ENCODE peak calls at places on chromosomes 3 and 15, in nine cellular contexts. One of them, this sample, is unnamed.

GRCh38 chr15:100653608-100654007 is 51.2 kb downstream of the ASB7 start:
- DNase-seq in EL: no peak
- DNase-seq in amygdala: no peak
- DNase-seq in HuH-7: no peak
- DNase-seq in GM12891: no peak
- DNase-seq in brain microvascular endothelial cell: no peak
- DNase-seq in astrocyte: no peak
- DNase-seq in ELR: no peak
- DNase-seq in amniotic epithelial cell: no peak
- DNase-seq in this sample: no peak

GRCh38 chr3:150147776-150148175 is 177.1 kb upstream of the PFN2 start:
- DNase-seq in GM12891: no peak
- DNase-seq in astrocyte: peak; percentile 69
- DNase-seq in ELR: peak; percentile 87
- DNase-seq in HuH-7: no peak
- DNase-seq in amniotic epithelial cell: peak; percentile 71
- DNase-seq in brain microvascular endothelial cell: peak; percentile 78
- DNase-seq in EL: peak; percentile 55
- DNase-seq in amygdala: no peak
- DNase-seq in this sample: no peak

GRCh38 chr3:138833908-138834358 is 795 bp downstream of the PIK3CB start:
- DNase-seq in brain microvascular endothelial cell: peak; percentile 16
- DNase-seq in ELR: no peak
- DNase-seq in EL: peak; percentile 32
- DNase-seq in amniotic epithelial cell: no peak
- DNase-seq in astrocyte: no peak
- DNase-seq in HuH-7: no peak
- DNase-seq in amygdala: no peak
- DNase-seq in GM12891: no peak
- DNase-seq in this sample: no peak

GRCh38 chr3:73175698-73176097 is 114.2 kb downstream of the EBLN2 start:
- DNase-seq in brain microvascular endothelial cell: no peak
- DNase-seq in astrocyte: no peak
- DNase-seq in HuH-7: no peak
- DNase-seq in amygdala: no peak
- DNase-seq in EL: no peak
- DNase-seq in ELR: no peak
- DNase-seq in amniotic epithelial cell: no peak
- DNase-seq in GM12891: no peak
- DNase-seq in this sample: no peak

GRCh38 chr3:113685956-113686721 is 10.3 kb downstream of the USF3 start:
- DNase-seq in HuH-7: peak; percentile 43
- DNase-seq in GM12891: no peak
- DNase-seq in ELR: peak; percentile 5
- DNase-seq in EL: peak; percentile 42
- DNase-seq in brain microvascular endothelial cell: peak; percentile 25
- DNase-seq in amniotic epithelial cell: peak; percentile 87
- DNase-seq in astrocyte: peak; percentile 16
- DNase-seq in amygdala: no peak
- DNase-seq in this sample: no peak

GRCh38 chr3:8574670-8575322 is 69.8 kb downstream of the SSUH2 start:
- DNase-seq in amniotic epithelial cell: no peak
- DNase-seq in EL: no peak
- DNase-seq in HuH-7: no peak
- DNase-seq in brain microvascular endothelial cell: no peak
- DNase-seq in ELR: no peak
- DNase-seq in amygdala: no peak
- DNase-seq in GM12891: no peak
- DNase-seq in astrocyte: no peak
- DNase-seq in this sample: no peak

GRCh38 chr3:46213201-46213600 is 5.1 kb upstream of the CCR1 start:
- DNase-seq in HuH-7: no peak
- DNase-seq in GM12891: no peak
- DNase-seq in astrocyte: no peak
- DNase-seq in amygdala: no peak
- DNase-seq in EL: no peak
- DNase-seq in brain microvascular endothelial cell: no peak
- DNase-seq in ELR: no peak
- DNase-seq in amniotic epithelial cell: no peak
- DNase-seq in this sample: no peak

GRCh38 chr3:195802795-195803194 is 8.9 kb downstream of the MUC4 start:
- DNase-seq in brain microvascular endothelial cell: no peak
- DNase-seq in astrocyte: no peak
- DNase-seq in GM12891: no peak
- DNase-seq in amygdala: no peak
- DNase-seq in ELR: no peak
- DNase-seq in EL: no peak
- DNase-seq in HuH-7: no peak
- DNase-seq in amniotic epithelial cell: no peak
- DNase-seq in this sample: no peak

GRCh38 chr3:105137911-105138310 is 228.8 kb upstream of the ALCAM start:
- DNase-seq in amygdala: no peak
- DNase-seq in astrocyte: no peak
- DNase-seq in EL: peak; percentile 5
- DNase-seq in amniotic epithelial cell: no peak
- DNase-seq in ELR: no peak
- DNase-seq in GM12891: no peak
- DNase-seq in HuH-7: no peak
- DNase-seq in brain microvascular endothelial cell: no peak
- DNase-seq in this sample: no peak

GRCh38 chr3:45185461-45185860 is 39.3 kb upstream of the CDCP1 start:
- DNase-seq in amniotic epithelial cell: no peak
- DNase-seq in GM12891: no peak
- DNase-seq in ELR: no peak
- DNase-seq in EL: no peak
- DNase-seq in brain microvascular endothelial cell: no peak
- DNase-seq in HuH-7: no peak
- DNase-seq in astrocyte: no peak
- DNase-seq in amygdala: no peak
- DNase-seq in this sample: no peak